ENCODE peak calls at places on chromosomes 7 and 10, in four cellular contexts. One of them, this sample, is unnamed.

GRCh38 chr7:22837308-22837707 is 14.7 kb upstream of the TOMM7 start:
- DNase-seq in K562: no peak
- DNase-seq in A549: no peak
- DNase-seq in sigmoid colon: no peak
- DNase-seq in this sample: no peak

GRCh38 chr7:17971392-17971791 is 31.1 kb upstream of the SNX13 start:
- DNase-seq in K562: no peak
- DNase-seq in A549: no peak
- DNase-seq in sigmoid colon: no peak
- DNase-seq in this sample: no peak

GRCh38 chr10:74394416-74394969 is 243.5 kb downstream of the ADK start:
- DNase-seq in K562: no peak
- DNase-seq in A549: no peak
- DNase-seq in sigmoid colon: no peak
- DNase-seq in this sample: no peak

GRCh38 chr10:71912431-71912830 is 51.8 kb upstream of the CHST3 start:
- DNase-seq in K562: no peak
- DNase-seq in A549: peak
- DNase-seq in sigmoid colon: no peak
- DNase-seq in this sample: no peak

GRCh38 chr10:97015199-97015693 is 170.5 kb downstream of the SLIT1 start:
- DNase-seq in K562: no peak
- DNase-seq in A549: no peak
- DNase-seq in sigmoid colon: no peak
- DNase-seq in this sample: no peak

GRCh38 chr7:150513758-150514157 is 914 bp upstream of the GIMAP7 start:
- DNase-seq in K562: no peak
- DNase-seq in A549: no peak
- DNase-seq in sigmoid colon: no peak
- DNase-seq in this sample: no peak

GRCh38 chr10:98170249-98171117 is 36.0 kb downstream of the R3HCC1L start:
- DNase-seq in K562: peak
- DNase-seq in A549: peak
- DNase-seq in sigmoid colon: no peak
- DNase-seq in this sample: peak

GRCh38 chr7:150372271-150373048 is 3.8 kb downstream of the REPIN1 start:
- DNase-seq in K562: no peak
- DNase-seq in A549: no peak
- DNase-seq in sigmoid colon: peak
- DNase-seq in this sample: no peak

GRCh38 chr7:41058986-41059741 is 643.7 kb downstream of the INHBA start:
- DNase-seq in K562: no peak
- DNase-seq in A549: no peak
- DNase-seq in sigmoid colon: no peak
- DNase-seq in this sample: no peak

GRCh38 chr7:101743995-101744360 is 73.4 kb upstream of the CUX1 start:
- DNase-seq in K562: no peak
- DNase-seq in A549: no peak
- DNase-seq in sigmoid colon: no peak
- DNase-seq in this sample: no peak

GRCh38 chr7:133576769-133577168 is 323.9 kb downstream of the EXOC4 start:
- DNase-seq in K562: no peak
- DNase-seq in A549: no peak
- DNase-seq in sigmoid colon: no peak
- DNase-seq in this sample: no peak

GRCh38 chr10:4704034-4704545 is 121.9 kb upstream of the AKR1E2 start:
- DNase-seq in K562: no peak
- DNase-seq in A549: peak
- DNase-seq in sigmoid colon: no peak
- DNase-seq in this sample: no peak

GRCh38 chr7:132450706-132451105 is 125.6 kb downstream of the PLXNA4 start:
- DNase-seq in K562: no peak
- DNase-seq in A549: no peak
- DNase-seq in sigmoid colon: no peak
- DNase-seq in this sample: no peak

GRCh38 chr10:117399341-117400196 is 24.3 kb upstream of the PDZD8 start:
- DNase-seq in K562: no peak
- DNase-seq in A549: no peak
- DNase-seq in sigmoid colon: no peak
- DNase-seq in this sample: no peak

GRCh38 chr7:124716894-124717293 is 48.7 kb downstream of the GPR37 start:
- DNase-seq in K562: no peak
- DNase-seq in A549: no peak
- DNase-seq in sigmoid colon: no peak
- DNase-seq in this sample: no peak

GRCh38 chr7:106277976-106278375 is 6.8 kb downstream of the NAMPT start:
- DNase-seq in K562: no peak
- DNase-seq in A549: no peak
- DNase-seq in sigmoid colon: no peak
- DNase-seq in this sample: no peak

GRCh38 chr10:124323145-124323725 is 95.5 kb downstream of the OAT start:
- DNase-seq in K562: no peak
- DNase-seq in A549: peak
- DNase-seq in sigmoid colon: peak
- DNase-seq in this sample: no peak

GRCh38 chr10:102673961-102674511 is 29.8 kb downstream of the TRIM8 start:
- DNase-seq in K562: peak
- DNase-seq in A549: no peak
- DNase-seq in sigmoid colon: peak
- DNase-seq in this sample: no peak

GRCh38 chr10:98403812-98404504 is 11.0 kb downstream of the PYROXD2 start:
- DNase-seq in K562: no peak
- DNase-seq in A549: no peak
- DNase-seq in sigmoid colon: no peak
- DNase-seq in this sample: no peak

GRCh38 chr10:30063098-30063497 is 3.7 kb upstream of the JCAD start:
- DNase-seq in K562: no peak
- DNase-seq in A549: no peak
- DNase-seq in sigmoid colon: peak
- DNase-seq in this sample: no peak

GRCh38 chr10:21978191-21978862 is 25.2 kb downstream of the DNAJC1 start:
- DNase-seq in K562: no peak
- DNase-seq in A549: no peak
- DNase-seq in sigmoid colon: no peak
- DNase-seq in this sample: no peak

GRCh38 chr7:46490406-46490805 is 569.3 kb upstream of the IGFBP3 start:
- DNase-seq in K562: no peak
- DNase-seq in A549: no peak
- DNase-seq in sigmoid colon: no peak
- DNase-seq in this sample: no peak

GRCh38 chr10:89664206-89664605 is 19.2 kb upstream of the PANK1 start:
- DNase-seq in K562: no peak
- DNase-seq in A549: no peak
- DNase-seq in sigmoid colon: no peak
- DNase-seq in this sample: no peak

GRCh38 chr10:110867807-110868465 is 3.8 kb upstream of the PDCD4 start:
- DNase-seq in K562: no peak
- DNase-seq in A549: no peak
- DNase-seq in sigmoid colon: no peak
- DNase-seq in this sample: no peak

GRCh38 chr10:132499367-132499685 is 38.3 kb upstream of the INPP5A start:
- DNase-seq in K562: no peak
- DNase-seq in A549: no peak
- DNase-seq in sigmoid colon: no peak
- DNase-seq in this sample: no peak

GRCh38 chr10:35735412-35735811 is 93.3 kb upstream of the FZD8 start:
- DNase-seq in K562: no peak
- DNase-seq in A549: peak
- DNase-seq in sigmoid colon: no peak
- DNase-seq in this sample: no peak

GRCh38 chr10:26534384-26534783 is 96.2 kb downstream of the APBB1IP start:
- DNase-seq in K562: peak
- DNase-seq in A549: peak
- DNase-seq in sigmoid colon: no peak
- DNase-seq in this sample: no peak

GRCh38 chr7:74115326-74115725 is 31.7 kb downstream of the LIMK1 start:
- DNase-seq in K562: peak
- DNase-seq in A549: peak
- DNase-seq in sigmoid colon: no peak
- DNase-seq in this sample: no peak

DNA sequence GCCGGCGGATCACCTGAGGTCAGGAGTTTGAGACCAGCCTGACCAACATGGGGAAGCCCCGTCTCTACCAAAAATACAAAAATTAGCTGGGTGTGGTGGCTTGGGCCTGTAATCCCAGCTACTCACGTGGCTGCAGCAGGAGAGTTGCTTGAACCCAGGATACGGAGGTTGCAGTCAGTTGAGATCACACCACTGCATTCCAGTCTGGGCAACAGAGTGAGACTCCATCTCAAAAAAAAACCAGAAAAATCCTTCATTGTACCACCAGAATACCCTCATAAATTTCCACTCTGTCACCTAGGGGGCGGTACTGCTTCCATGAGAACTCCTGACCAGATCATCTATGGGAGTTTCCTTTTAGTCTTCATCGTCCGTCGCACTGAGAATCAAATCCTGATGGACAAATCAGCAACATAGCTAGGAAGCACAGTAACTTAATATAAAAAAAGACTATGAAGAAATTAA is 225.8 kb upstream of the KLF14 start:
- DNase-seq in K562: peak
- DNase-seq in A549: peak
- DNase-seq in sigmoid colon: no peak
- DNase-seq in this sample: no peak
- TF ChIP-seq CTCF in K562: peak
- TF ChIP-seq CTCF in A549: peak
- TF ChIP-seq CTCF in sigmoid colon: no peak
- TF ChIP-seq CTCF in this sample: peak

DNA sequence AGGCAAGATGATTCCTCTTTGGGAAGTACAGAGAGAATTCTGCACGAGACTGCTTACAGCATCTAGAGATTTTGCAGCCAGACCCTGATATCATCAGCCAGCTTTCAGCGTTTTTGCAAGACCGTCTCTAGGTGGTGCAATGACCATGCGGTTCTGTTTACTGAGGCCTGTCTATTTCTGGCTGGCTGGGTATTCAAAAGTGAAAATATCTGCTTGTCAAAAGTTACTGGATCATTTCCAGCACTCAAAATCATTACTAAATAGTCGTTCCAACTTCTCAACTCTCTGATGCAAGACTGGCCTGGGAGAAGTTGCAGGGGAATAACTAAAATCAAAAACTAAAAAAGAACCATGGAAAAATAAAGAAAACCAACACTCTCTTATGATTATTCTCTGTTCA is 240.1 kb downstream of the ELMO1 start:
- DNase-seq in K562: peak
- DNase-seq in A549: peak
- DNase-seq in sigmoid colon: peak
- DNase-seq in this sample: peak
- TF ChIP-seq CTCF in K562: peak
- TF ChIP-seq CTCF in A549: peak
- TF ChIP-seq CTCF in sigmoid colon: peak
- TF ChIP-seq CTCF in this sample: peak

GRCh38 chr7:88546808-88547207 is 212.7 kb upstream of the ZNF804B start:
- DNase-seq in K562: peak
- DNase-seq in A549: peak
- DNase-seq in sigmoid colon: no peak
- DNase-seq in this sample: peak
- TF ChIP-seq CTCF in K562: peak
- TF ChIP-seq CTCF in A549: peak
- TF ChIP-seq CTCF in sigmoid colon: no peak
- TF ChIP-seq CTCF in this sample: peak

GRCh38 chr7:5450549-5451327 is 27.1 kb upstream of the TNRC18 start:
- DNase-seq in K562: peak
- DNase-seq in A549: peak
- DNase-seq in sigmoid colon: peak
- DNase-seq in this sample: no peak
- TF ChIP-seq CTCF in K562: peak
- TF ChIP-seq CTCF in A549: peak
- TF ChIP-seq CTCF in sigmoid colon: peak
- TF ChIP-seq CTCF in this sample: peak

GRCh38 chr10:43407576-43408330 is 1.2 kb downstream of the HNRNPF start:
- DNase-seq in K562: peak
- DNase-seq in A549: peak
- DNase-seq in sigmoid colon: peak
- DNase-seq in this sample: peak
- TF ChIP-seq CTCF in K562: peak
- TF ChIP-seq CTCF in A549: peak
- TF ChIP-seq CTCF in sigmoid colon: peak
- TF ChIP-seq CTCF in this sample: peak

GRCh38 chr10:79385392-79385795 is 38.1 kb downstream of the PPIF start:
- DNase-seq in K562: no peak
- DNase-seq in A549: no peak
- DNase-seq in sigmoid colon: peak
- DNase-seq in this sample: no peak

GRCh38 chr10:79387466-79387973 is 40.3 kb downstream of the PPIF start:
- DNase-seq in K562: no peak
- DNase-seq in A549: no peak
- DNase-seq in sigmoid colon: peak
- DNase-seq in this sample: no peak

GRCh38 chr10:79386637-79387465 is 39.6 kb downstream of the PPIF start:
- DNase-seq in K562: no peak
- DNase-seq in A549: no peak
- DNase-seq in sigmoid colon: peak
- DNase-seq in this sample: no peak

GRCh38 chr10:79384773-79385391 is 37.6 kb downstream of the PPIF start:
- DNase-seq in K562: no peak
- DNase-seq in A549: no peak
- DNase-seq in sigmoid colon: peak
- DNase-seq in this sample: no peak

GRCh38 chr10:79385804-79386531 is 38.7 kb downstream of the PPIF start:
- DNase-seq in K562: no peak
- DNase-seq in A549: no peak
- DNase-seq in sigmoid colon: peak
- DNase-seq in this sample: no peak
- TF ChIP-seq CTCF in K562: peak
- TF ChIP-seq CTCF in A549: no peak
- TF ChIP-seq CTCF in sigmoid colon: no peak
- TF ChIP-seq CTCF in this sample: no peak

GRCh38 chr7:51006483-51007235 is 224.0 kb upstream of the GRB10 start:
- DNase-seq in K562: no peak
- DNase-seq in A549: no peak
- DNase-seq in sigmoid colon: no peak
- DNase-seq in this sample: no peak
- TF ChIP-seq CTCF in K562: no peak
- TF ChIP-seq CTCF in A549: no peak
- TF ChIP-seq CTCF in sigmoid colon: no peak
- TF ChIP-seq CTCF in this sample: no peak

GRCh38 chr10:77285529-77286182 is 352.0 kb downstream of the KCNMA1 start:
- DNase-seq in K562: no peak
- DNase-seq in A549: no peak
- DNase-seq in sigmoid colon: no peak
- DNase-seq in this sample: no peak
- TF ChIP-seq CTCF in K562: no peak
- TF ChIP-seq CTCF in A549: no peak
- TF ChIP-seq CTCF in sigmoid colon: no peak
- TF ChIP-seq CTCF in this sample: no peak

GRCh38 chr10:78155722-78156121 is 122.1 kb downstream of the RPS24 start:
- DNase-seq in K562: no peak
- DNase-seq in A549: no peak
- DNase-seq in sigmoid colon: no peak
- DNase-seq in this sample: no peak
- TF ChIP-seq CTCF in K562: peak
- TF ChIP-seq CTCF in A549: no peak
- TF ChIP-seq CTCF in sigmoid colon: no peak
- TF ChIP-seq CTCF in this sample: no peak

GRCh38 chr10:119541459-119542356 is 811 bp downstream of the RGS10 start:
- DNase-seq in K562: peak
- DNase-seq in A549: no peak
- DNase-seq in sigmoid colon: peak
- DNase-seq in this sample: no peak
- TF ChIP-seq CTCF in K562: no peak
- TF ChIP-seq CTCF in A549: no peak
- TF ChIP-seq CTCF in sigmoid colon: no peak
- TF ChIP-seq CTCF in this sample: no peak